ENCODE peak calls at places on chromosomes 3 and 15, in four cellular contexts. R is astrocyte, S is H9, D is mesendoderm. V is an unnamed sample.

GRCh38 chr3:197550489-197550888 is 5.3 kb downstream of the BDH1 start:
- DNase-seq in D (no peak), R (no peak), S (no peak), V (no peak)

GRCh38 chr15:95041297-95041696 is 809.9 kb downstream of the MCTP2 start:
- DNase-seq in S (no peak), D (no peak), R (no peak), V (no peak)

GRCh38 chr3:6549296-6549695 is 311.6 kb upstream of the GRM7 start:
- DNase-seq in S (no peak), D (peak), R (no peak), V (no peak)

GRCh38 chr3:138862924-138863775 is 28.4 kb upstream of the PIK3CB start:
- DNase-seq in D (peak), R (peak), S (peak), V (peak)

GRCh38 chr3:150495563-150496168 is 50.6 kb downstream of the SERP1 start:
- DNase-seq in R (peak), D (peak), S (no peak), V (peak)

GRCh38 chr15:94327356-94327936 is 96.1 kb downstream of the MCTP2 start:
- DNase-seq in S (no peak), D (peak), R (no peak), V (peak)

GRCh38 chr3:137988152-137988551 is 21.8 kb upstream of the CLDN18 start:
- DNase-seq in D (no peak), S (no peak), R (no peak), V (no peak)

GRCh38 chr15:51103330-51103729 is 8.6 kb upstream of the TNFAIP8L3 start:
- DNase-seq in D (no peak), R (peak), S (no peak), V (no peak)

GRCh38 chr15:32829441-32829840 is 111.6 kb downstream of the GREM1 start:
- DNase-seq in R (no peak), D (no peak), S (no peak), V (peak)

GRCh38 chr15:61380270-61380669 is 151.2 kb upstream of the RORA start:
- DNase-seq in D (no peak), S (no peak), R (no peak), V (no peak)

GRCh38 chr15:40367038-40367672 is 9.1 kb downstream of the DISP2 start:
- DNase-seq in D (no peak), S (no peak), R (no peak), V (no peak)

GRCh38 chr15:91704343-91704742 is 149.2 kb upstream of the SLCO3A1 start:
- DNase-seq in D (no peak), S (no peak), R (no peak), V (no peak)

GRCh38 chr3:128324911-128325592 is 141.6 kb downstream of the DNAJB8 start:
- DNase-seq in D (no peak), R (no peak), S (peak), V (no peak)

GRCh38 chr3:197471221-197472010 is 84.4 kb downstream of the BDH1 start:
- DNase-seq in S (no peak), R (no peak), D (peak), V (no peak)

GRCh38 chr15:98126326-98127090 is 166.0 kb downstream of the ARRDC4 start:
- DNase-seq in D (no peak), S (no peak), R (no peak), V (no peak)

GRCh38 chr3:46731795-46732194 is 14.1 kb upstream of the PRSS50 start:
- DNase-seq in S (no peak), D (no peak), R (no peak), V (no peak)

GRCh38 chr3:96182756-96183155 is 631.6 kb upstream of the EPHA6 start:
- DNase-seq in R (no peak), D (no peak), S (no peak), V (no peak)

GRCh38 chr15:73321496-73322344 is 47.0 kb downstream of the HCN4 start:
- DNase-seq in D (no peak), R (no peak), S (no peak), V (no peak)

GRCh38 chr3:159441279-159441678 is 547.4 kb upstream of the IL12A start:
- DNase-seq in S (no peak), D (no peak), R (no peak), V (no peak)

GRCh38 chr3:120475722-120476385 is 25.1 kb upstream of the FSTL1 start:
- DNase-seq in D (no peak), R (peak), S (no peak), V (no peak)

GRCh38 chr15:92915766-92916435 is 15.8 kb downstream of the CHD2 start:
- DNase-seq in R (peak), S (no peak), D (peak), V (no peak)

GRCh38 chr3:57755368-57756021 is 614 bp upstream of the SLMAP start:
- DNase-seq in R (peak), D (peak), S (no peak), V (no peak)
- H3K9ac ChIP-seq in R (peak), D (peak), S (peak), V (peak)

GRCh38 chr3:13012228-13012691 is 61.0 kb downstream of the IQSEC1 start:
- DNase-seq in D (no peak), R (no peak), S (no peak), V (no peak)
- H3K9ac ChIP-seq in D (no peak), R (no peak), S (no peak), V (no peak)

DNA sequence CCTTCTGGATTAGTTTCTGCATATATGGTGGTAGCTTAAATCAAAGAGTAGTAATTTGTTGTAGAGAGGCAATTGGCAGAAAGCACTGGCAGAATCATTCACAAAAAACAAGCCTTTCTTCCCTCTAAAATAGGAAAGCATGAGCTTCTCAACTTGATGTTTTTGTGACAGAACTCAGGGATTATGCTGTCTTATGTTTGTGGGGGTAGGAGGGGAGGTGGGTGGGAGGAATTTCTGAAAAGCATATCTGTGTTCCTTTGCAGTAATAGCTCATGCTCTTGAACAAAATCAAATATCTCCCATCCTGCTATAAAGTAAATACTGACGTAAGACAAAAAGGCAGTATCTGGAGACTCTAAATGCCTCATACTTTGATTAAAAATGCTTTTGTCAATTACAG is 754.1 kb downstream of the TUSC7 start:
- DNase-seq in R (no peak), S (no peak), D (no peak), V (no peak)
- H3K9ac ChIP-seq in R (no peak), S (no peak), D (no peak), V (no peak)

GRCh38 chr3:40521254-40521653 is 3.5 kb upstream of the ZNF621 start:
- DNase-seq in D (no peak), R (no peak), S (no peak), V (no peak)

GRCh38 chr3:40524571-40525285 is at the start of gene ZNF621:
- DNase-seq in S (peak), R (peak), D (peak), V (peak)

GRCh38 chr3:40528426-40528825 is 3.7 kb downstream of the ZNF621 start:
- DNase-seq in R (no peak), D (no peak), S (no peak), V (no peak)

GRCh38 chr3:40524222-40524570 is 564 bp upstream of the ZNF621 start:
- DNase-seq in D (no peak), R (no peak), S (no peak), V (no peak)

DNA sequence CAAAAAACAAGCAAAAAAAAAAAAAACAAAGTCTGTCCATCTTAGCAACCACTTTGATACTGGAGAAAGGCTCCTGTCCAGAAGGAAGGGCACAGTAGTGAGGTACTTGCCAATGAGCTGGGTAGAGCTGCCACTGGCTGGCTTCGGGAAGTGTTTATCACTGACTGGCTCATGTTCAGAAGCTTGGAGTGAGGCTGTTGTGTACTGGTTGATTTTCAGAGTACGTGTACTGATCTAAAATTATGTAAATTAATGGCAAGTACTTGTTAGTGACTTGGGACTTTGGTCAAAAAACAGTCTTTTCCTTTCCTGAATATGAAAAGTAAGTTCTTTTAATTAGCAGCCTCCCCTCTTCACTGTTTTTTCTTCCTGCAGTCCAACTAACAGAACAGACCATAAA is 979 bp upstream of the ZNF621 start:
- DNase-seq in R (no peak), S (no peak), D (no peak), V (no peak)
- H3K9ac ChIP-seq in R (no peak), S (peak), D (no peak), V (peak)

DNA sequence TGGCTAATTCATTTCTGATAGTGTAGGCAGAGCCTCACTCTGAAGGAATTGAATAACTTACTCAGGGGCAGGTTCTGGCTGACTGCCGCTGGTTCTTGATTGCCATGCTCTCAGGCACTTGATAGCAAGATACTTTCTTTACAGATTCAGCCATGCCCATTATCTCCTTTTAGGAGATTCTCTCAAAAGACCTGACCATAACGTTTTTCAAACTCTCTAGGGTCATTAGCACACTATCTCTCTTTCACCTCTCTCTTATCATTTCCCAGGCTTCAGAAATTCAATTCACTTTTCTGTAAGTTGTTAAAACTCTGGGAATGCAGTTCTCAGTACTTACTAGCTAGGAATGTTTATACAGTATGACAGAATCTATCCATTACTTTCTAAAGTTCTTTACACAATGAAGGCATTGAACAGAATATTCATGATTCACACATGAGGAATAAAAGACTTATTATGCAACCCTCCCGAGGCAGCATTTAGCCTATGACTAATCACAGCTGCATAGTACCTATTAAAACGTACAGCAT is 850.3 kb upstream of the CADM2 start:
- DNase-seq in S (no peak), R (peak), D (peak), V (peak)
- H3K9ac ChIP-seq in S (no peak), R (peak), D (no peak), V (no peak)

DNA sequence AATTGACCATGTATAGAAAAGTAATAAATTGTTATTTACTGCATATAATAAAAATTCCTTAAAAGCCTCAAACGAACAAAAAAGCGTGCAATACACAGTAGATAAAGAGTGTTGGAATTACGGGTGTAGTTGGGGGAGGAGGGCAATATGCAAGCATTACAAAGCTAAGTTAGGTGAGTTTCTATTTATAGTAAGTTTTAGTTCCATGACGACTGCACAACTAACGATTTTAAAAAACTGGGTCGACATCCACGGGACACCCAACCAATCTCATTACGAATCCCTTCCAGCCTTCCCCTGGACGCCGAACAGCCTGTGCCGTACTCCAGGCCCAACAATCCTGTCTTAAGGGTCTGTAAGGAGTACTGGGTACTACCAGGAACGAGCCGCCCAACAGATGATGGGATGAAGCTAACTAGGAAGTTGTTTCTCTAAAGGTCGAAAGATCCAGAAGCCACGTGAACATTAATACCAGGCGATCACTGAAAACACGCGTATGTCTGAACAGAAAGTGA is 682 bp downstream of the POLQ start:
- DNase-seq in D (peak), S (no peak), R (no peak), V (peak)
- H3K9ac ChIP-seq in D (peak), S (peak), R (peak), V (peak)

GRCh38 chr3:112642912-112643506 is 2.1 kb upstream of the CCDC80 start:
- DNase-seq in R (peak), S (peak), D (peak), V (peak)
- H3K9ac ChIP-seq in R (peak), S (no peak), D (no peak), V (peak)